ENCODE peak calls at places on chromosomes 6 and 20, in four cellular contexts. E is fibroblast of the aortic adventitia, D is AG09319, I is astrocyte of the spinal cord. R is an unnamed sample.

GRCh38 chr6:33314515-33314942 is 651 bp upstream of the TAPBP start:
- DNase-seq in D (no peak), I (peak; percentile 72), E (peak; percentile 74), R (peak; percentile 51)

GRCh38 chr6:155418017-155418749 is 37.5 kb downstream of the NOX3 start:
- DNase-seq in E (peak; percentile 79), I (peak; percentile 85), D (peak; percentile 22), R (no peak)

GRCh38 chr20:10576411-10576810 is 97.4 kb downstream of the JAG1 start:
- DNase-seq in D (no peak), I (no peak), E (peak; percentile 47), R (no peak)

GRCh38 chr6:6806793-6807518 is 218.4 kb downstream of the LY86 start:
- DNase-seq in D (no peak), I (no peak), E (peak; percentile 26), R (no peak)

GRCh38 chr6:38739532-38739931 is 24.4 kb downstream of the DNAH8 start:
- DNase-seq in I (no peak), E (peak; percentile 4), D (no peak), R (no peak)

GRCh38 chr6:24428615-24429014 is 25.9 kb downstream of the MRS2 start:
- DNase-seq in I (peak; percentile 22), D (no peak), E (peak; percentile 4), R (no peak)

GRCh38 chr20:19252670-19253120 is 40.3 kb downstream of the SLC24A3 start:
- DNase-seq in D (peak; percentile 57), E (no peak), I (no peak), R (no peak)

GRCh38 chr6:142695016-142695415 is 250.0 kb downstream of the HIVEP2 start:
- DNase-seq in D (peak; percentile 77), E (peak; percentile 82), I (peak; percentile 24), R (no peak)

GRCh38 chr20:64161595-64162238 is 2.5 kb upstream of the MYT1 start:
- DNase-seq in I (peak; percentile 35), D (no peak), E (peak; percentile 53), R (peak; percentile 73)

GRCh38 chr6:65760285-65760684 is 53.3 kb upstream of the EYS start:
- DNase-seq in E (no peak), D (no peak), I (no peak), R (no peak)

GRCh38 chr6:46419576-46420002 is 71.7 kb downstream of the RCAN2 start:
- DNase-seq in D (peak; percentile 57), I (peak; percentile 73), E (peak; percentile 84), R (peak; percentile 53)

GRCh38 chr6:137389150-137389664 is 105.0 kb downstream of the OLIG3 start:
- DNase-seq in E (no peak), I (no peak), D (no peak), R (no peak)

GRCh38 chr6:155103816-155104366 is 108.8 kb downstream of the TIAM2 start:
- DNase-seq in D (no peak), I (no peak), E (peak; percentile 46), R (no peak)

GRCh38 chr6:45663181-45664180 is 285.7 kb upstream of the SUPT3H start:
- DNase-seq in I (peak; percentile 27), D (no peak), E (peak; percentile 42), R (peak; percentile 49)

GRCh38 chr20:10190456-10190855 is 28.2 kb upstream of the SNAP25 start:
- DNase-seq in E (no peak), D (no peak), I (no peak), R (no peak)

GRCh38 chr6:122180132-122180531 is 219.3 kb upstream of the HSF2 start:
- DNase-seq in E (peak; percentile 40), I (peak; percentile 25), D (peak; percentile 5), R (no peak)

GRCh38 chr6:33724281-33725023 is 13.0 kb upstream of the UQCC2 start:
- DNase-seq in E (no peak), I (no peak), D (no peak), R (no peak)

DNA sequence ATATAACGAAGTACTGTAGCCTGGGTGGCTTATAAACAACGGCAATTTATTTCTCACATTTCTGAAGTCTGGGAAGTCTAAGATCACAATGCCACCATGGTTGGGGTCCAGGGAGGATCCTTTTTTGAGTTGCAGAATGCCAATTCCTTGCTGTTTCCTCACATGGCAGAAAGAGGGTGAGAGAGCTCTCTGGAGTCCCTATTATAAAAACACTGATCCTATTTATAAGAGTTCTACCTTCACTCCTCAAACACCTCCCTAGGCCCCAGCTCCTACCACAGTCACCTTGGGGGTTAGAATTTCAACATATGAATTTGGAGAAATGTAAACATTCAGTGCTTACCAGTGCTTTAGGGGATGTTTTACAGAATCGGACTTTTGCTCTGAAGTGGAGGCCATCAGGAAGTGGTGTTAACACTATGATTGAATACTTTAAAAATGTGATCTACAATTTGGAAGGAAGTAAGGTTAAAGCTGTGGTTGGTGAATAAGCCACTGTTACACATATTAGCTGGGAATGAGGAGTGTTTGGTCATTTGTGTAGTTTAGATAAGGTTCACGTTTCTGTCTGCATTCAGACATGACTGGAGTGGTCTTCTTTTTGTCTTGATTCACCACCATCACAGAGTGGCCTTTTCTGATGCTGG is 79.9 kb upstream of the SPTLC3 start:
- DNase-seq in I (peak; percentile 87), D (no peak), E (peak; percentile 71), R (no peak)
- TF ChIP-seq CTCF in I (no peak), D (no peak), E (no peak), R (no peak)

DNA sequence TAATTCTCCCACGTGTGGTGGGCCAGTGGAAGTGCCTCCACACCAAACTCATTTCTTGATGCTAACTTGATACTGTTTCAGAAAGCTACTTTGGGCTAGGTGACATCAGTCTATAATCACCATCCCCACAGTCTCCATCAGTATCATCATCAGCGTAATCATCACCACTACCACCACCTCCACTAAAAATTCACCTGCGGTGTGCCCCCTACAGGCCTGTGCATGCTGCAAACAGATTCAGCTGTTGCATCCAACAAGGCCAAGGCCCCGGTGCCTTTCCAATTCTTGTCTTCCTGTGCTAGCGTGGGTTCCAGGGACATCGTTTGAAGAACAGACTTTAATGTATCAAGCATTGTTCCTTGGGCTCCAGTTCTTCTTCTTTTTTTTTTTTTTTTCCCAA is 201.3 kb upstream of the EXOC2 start:
- DNase-seq in E (no peak), D (no peak), I (no peak), R (peak; percentile 22)
- TF ChIP-seq CTCF in E (peak; percentile 6), D (no peak), I (peak; percentile 3), R (no peak)

GRCh38 chr6:169177516-169178196 is 76.0 kb downstream of the THBS2 start:
- DNase-seq in E (no peak), D (no peak), I (peak; percentile 48), R (no peak)
- TF ChIP-seq CTCF in E (peak; percentile 13), D (peak; percentile 20), I (peak; percentile 13), R (no peak)

GRCh38 chr20:49886571-49887203 is 28.6 kb downstream of the SPATA2 start:
- DNase-seq in I (no peak), E (no peak), D (no peak), R (no peak)
- TF ChIP-seq CTCF in I (no peak), E (no peak), D (no peak), R (no peak)

DNA sequence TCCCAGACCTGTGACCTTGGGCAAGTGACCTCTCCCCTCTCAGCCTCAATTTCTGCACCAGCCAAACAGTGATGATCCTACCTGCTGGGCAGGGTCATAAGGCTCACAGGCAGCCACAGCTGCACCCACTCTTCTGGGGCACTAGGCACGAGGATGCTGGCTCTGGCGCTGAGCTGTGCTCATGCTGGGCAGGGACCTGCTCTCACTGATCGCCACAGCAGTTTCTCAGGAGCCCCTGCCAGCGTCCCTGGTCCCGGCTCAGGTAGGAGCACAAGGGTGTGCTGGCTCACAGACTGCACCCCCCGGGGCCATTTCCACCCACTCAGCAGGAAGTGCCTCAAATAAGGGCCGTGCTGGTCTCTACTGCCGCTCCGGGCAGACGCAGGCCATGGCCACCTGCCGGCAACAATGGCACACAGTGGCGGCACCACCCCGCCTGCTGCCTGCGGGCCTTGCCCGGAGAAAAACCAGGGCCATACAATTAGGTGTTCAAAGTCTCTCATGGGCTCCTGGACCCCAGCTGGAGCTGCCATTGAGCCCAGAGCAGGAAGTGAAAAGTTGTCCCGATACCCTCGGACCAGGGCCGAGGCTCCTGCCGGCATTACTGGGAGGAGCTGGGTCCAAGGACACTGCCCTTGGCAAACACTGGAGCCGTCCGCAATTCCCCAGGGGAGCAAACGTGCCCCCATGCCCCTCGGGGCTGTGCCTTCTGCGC is 4.6 kb upstream of the CABLES2 start:
- DNase-seq in I (no peak), D (no peak), E (no peak), R (no peak)
- TF ChIP-seq CTCF in I (no peak), D (no peak), E (no peak), R (no peak)